ENCODE peak calls at places on chromosome 12, in five cellular contexts. One of them, this sample, is unnamed.

GRCh38 chr12:64110864-64111263 is 111.2 kb downstream of the KICS2 start:
- DNase-seq in uterus: no peak
- DNase-seq in PC-9: no peak
- DNase-seq in CD4-positive, alpha-beta memory T cell: no peak
- DNase-seq in RWPE1: no peak
- DNase-seq in this sample: no peak

GRCh38 chr12:116395381-116395780 is 117.9 kb upstream of the MED13L start:
- DNase-seq in uterus: no peak
- DNase-seq in PC-9: no peak
- DNase-seq in CD4-positive, alpha-beta memory T cell: no peak
- DNase-seq in RWPE1: no peak
- DNase-seq in this sample: no peak

GRCh38 chr12:15899282-15899870 is 11.8 kb upstream of the DERA start:
- DNase-seq in uterus: no peak
- DNase-seq in PC-9: peak
- DNase-seq in CD4-positive, alpha-beta memory T cell: no peak
- DNase-seq in RWPE1: peak
- DNase-seq in this sample: no peak

GRCh38 chr12:13234045-13234641 is 37.6 kb downstream of the EMP1 start:
- DNase-seq in uterus: peak
- DNase-seq in PC-9: no peak
- DNase-seq in CD4-positive, alpha-beta memory T cell: peak
- DNase-seq in RWPE1: peak
- DNase-seq in this sample: peak

GRCh38 chr12:74539765-74540526 is 2.3 kb downstream of the ATXN7L3B start:
- DNase-seq in uterus: no peak
- DNase-seq in PC-9: no peak
- DNase-seq in CD4-positive, alpha-beta memory T cell: no peak
- DNase-seq in RWPE1: no peak
- DNase-seq in this sample: no peak

GRCh38 chr12:61043838-61044237 is 1216.4 kb upstream of the USP15 start:
- DNase-seq in uterus: no peak
- DNase-seq in PC-9: no peak
- DNase-seq in CD4-positive, alpha-beta memory T cell: no peak
- DNase-seq in RWPE1: peak
- DNase-seq in this sample: no peak

GRCh38 chr12:116635487-116635886 is 76.3 kb downstream of the MAP1LC3B2 start:
- DNase-seq in uterus: no peak
- DNase-seq in PC-9: no peak
- DNase-seq in CD4-positive, alpha-beta memory T cell: no peak
- DNase-seq in RWPE1: no peak
- DNase-seq in this sample: no peak

GRCh38 chr12:102421801-102422583 is 58.4 kb downstream of the IGF1 start:
- DNase-seq in uterus: no peak
- DNase-seq in PC-9: no peak
- DNase-seq in CD4-positive, alpha-beta memory T cell: no peak
- DNase-seq in RWPE1: no peak
- DNase-seq in this sample: peak

GRCh38 chr12:79685068-79685467 is 5.7 kb downstream of the PAWR start:
- DNase-seq in uterus: no peak
- DNase-seq in PC-9: peak
- DNase-seq in CD4-positive, alpha-beta memory T cell: no peak
- DNase-seq in RWPE1: peak
- DNase-seq in this sample: no peak

GRCh38 chr12:75713434-75713833 is 202.0 kb upstream of the KRR1 start:
- DNase-seq in uterus: no peak
- DNase-seq in PC-9: no peak
- DNase-seq in CD4-positive, alpha-beta memory T cell: no peak
- DNase-seq in RWPE1: no peak
- DNase-seq in this sample: no peak
- H3K27ac ChIP-seq in uterus: no peak
- H3K27ac ChIP-seq in PC-9: peak
- H3K27ac ChIP-seq in CD4-positive, alpha-beta memory T cell: no peak
- H3K27ac ChIP-seq in RWPE1: no peak
- H3K27ac ChIP-seq in this sample: no peak

GRCh38 chr12:124463341-124463861 is 104.0 kb downstream of the NCOR2 start:
- DNase-seq in uterus: no peak
- DNase-seq in PC-9: no peak
- DNase-seq in CD4-positive, alpha-beta memory T cell: no peak
- DNase-seq in RWPE1: no peak
- DNase-seq in this sample: no peak
- H3K27ac ChIP-seq in uterus: no peak
- H3K27ac ChIP-seq in PC-9: no peak
- H3K27ac ChIP-seq in CD4-positive, alpha-beta memory T cell: no peak
- H3K27ac ChIP-seq in RWPE1: peak
- H3K27ac ChIP-seq in this sample: no peak

DNA sequence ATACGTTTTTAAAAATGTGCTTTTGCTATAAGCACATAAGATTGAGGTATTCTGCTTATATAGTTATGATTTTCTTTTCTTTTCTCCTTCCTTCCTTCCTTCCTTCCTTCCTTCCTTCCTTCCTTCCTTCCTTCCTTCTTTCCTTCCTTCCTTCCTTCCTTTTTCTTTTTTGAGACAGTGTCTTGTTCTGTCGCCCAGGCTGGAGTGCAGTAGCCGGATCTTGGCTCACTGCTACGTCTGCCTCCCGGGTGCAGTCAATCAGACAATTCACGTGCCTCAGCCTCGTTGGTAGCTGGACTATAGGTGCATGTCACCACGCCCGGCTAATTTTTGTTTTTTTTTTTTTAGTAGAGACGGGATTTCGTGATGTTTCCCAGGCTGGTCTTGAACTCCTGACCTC is 5.8 kb downstream of the CFAP54 start:
- DNase-seq in uterus: no peak
- DNase-seq in PC-9: no peak
- DNase-seq in CD4-positive, alpha-beta memory T cell: no peak
- DNase-seq in RWPE1: no peak
- DNase-seq in this sample: no peak
- H3K27ac ChIP-seq in uterus: peak
- H3K27ac ChIP-seq in PC-9: no peak
- H3K27ac ChIP-seq in CD4-positive, alpha-beta memory T cell: no peak
- H3K27ac ChIP-seq in RWPE1: no peak
- H3K27ac ChIP-seq in this sample: no peak

DNA sequence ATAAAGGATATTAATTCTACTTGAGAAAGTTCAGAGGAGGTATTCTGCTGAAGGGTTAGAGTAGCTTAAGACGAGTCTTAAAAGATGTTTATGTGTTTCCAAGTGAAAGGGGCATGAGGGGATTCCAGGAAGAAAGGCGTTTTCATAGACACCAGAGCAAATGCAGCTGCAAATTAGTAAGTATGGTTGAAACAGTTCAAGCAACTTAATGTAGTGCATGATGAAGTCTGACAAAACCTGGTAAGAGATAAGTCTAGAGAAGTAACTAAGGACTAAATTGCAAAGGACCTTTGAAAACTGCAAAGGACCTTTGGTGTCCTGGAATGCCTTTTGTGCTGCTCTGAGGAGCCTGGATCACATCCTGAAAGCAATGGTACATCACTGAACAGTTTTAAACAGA is 11.5 kb downstream of the LUM start:
- DNase-seq in uterus: no peak
- DNase-seq in PC-9: no peak
- DNase-seq in CD4-positive, alpha-beta memory T cell: no peak
- DNase-seq in RWPE1: no peak
- DNase-seq in this sample: peak
- H3K27ac ChIP-seq in uterus: peak
- H3K27ac ChIP-seq in PC-9: peak
- H3K27ac ChIP-seq in CD4-positive, alpha-beta memory T cell: no peak
- H3K27ac ChIP-seq in RWPE1: no peak
- H3K27ac ChIP-seq in this sample: peak

DNA sequence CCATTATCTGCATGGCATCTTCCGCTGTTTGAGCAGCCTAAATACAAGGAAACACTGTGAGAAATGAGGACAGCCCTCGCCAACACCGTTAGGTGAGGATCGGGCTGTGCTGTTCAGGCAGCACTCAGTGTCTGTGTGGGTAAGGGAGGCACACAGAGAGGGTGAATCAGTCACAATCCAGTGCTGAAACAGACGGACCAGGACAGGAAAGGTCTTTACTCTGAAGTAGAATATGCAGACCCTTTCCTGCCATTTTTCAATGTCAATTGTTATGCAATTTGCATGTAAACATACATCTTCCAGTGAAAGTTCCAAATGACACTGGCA is 53.0 kb upstream of the VPS33A start:
- DNase-seq in uterus: no peak
- DNase-seq in PC-9: no peak
- DNase-seq in CD4-positive, alpha-beta memory T cell: no peak
- DNase-seq in RWPE1: no peak
- DNase-seq in this sample: no peak
- H3K27ac ChIP-seq in uterus: peak
- H3K27ac ChIP-seq in PC-9: no peak
- H3K27ac ChIP-seq in CD4-positive, alpha-beta memory T cell: no peak
- H3K27ac ChIP-seq in RWPE1: no peak
- H3K27ac ChIP-seq in this sample: peak

GRCh38 chr12:106910202-106910601 is 45.5 kb upstream of the TMEM263 start:
- DNase-seq in uterus: no peak
- DNase-seq in PC-9: no peak
- DNase-seq in CD4-positive, alpha-beta memory T cell: no peak
- DNase-seq in RWPE1: no peak
- DNase-seq in this sample: no peak
- H3K27ac ChIP-seq in uterus: no peak
- H3K27ac ChIP-seq in PC-9: no peak
- H3K27ac ChIP-seq in CD4-positive, alpha-beta memory T cell: no peak
- H3K27ac ChIP-seq in RWPE1: no peak
- H3K27ac ChIP-seq in this sample: no peak

DNA sequence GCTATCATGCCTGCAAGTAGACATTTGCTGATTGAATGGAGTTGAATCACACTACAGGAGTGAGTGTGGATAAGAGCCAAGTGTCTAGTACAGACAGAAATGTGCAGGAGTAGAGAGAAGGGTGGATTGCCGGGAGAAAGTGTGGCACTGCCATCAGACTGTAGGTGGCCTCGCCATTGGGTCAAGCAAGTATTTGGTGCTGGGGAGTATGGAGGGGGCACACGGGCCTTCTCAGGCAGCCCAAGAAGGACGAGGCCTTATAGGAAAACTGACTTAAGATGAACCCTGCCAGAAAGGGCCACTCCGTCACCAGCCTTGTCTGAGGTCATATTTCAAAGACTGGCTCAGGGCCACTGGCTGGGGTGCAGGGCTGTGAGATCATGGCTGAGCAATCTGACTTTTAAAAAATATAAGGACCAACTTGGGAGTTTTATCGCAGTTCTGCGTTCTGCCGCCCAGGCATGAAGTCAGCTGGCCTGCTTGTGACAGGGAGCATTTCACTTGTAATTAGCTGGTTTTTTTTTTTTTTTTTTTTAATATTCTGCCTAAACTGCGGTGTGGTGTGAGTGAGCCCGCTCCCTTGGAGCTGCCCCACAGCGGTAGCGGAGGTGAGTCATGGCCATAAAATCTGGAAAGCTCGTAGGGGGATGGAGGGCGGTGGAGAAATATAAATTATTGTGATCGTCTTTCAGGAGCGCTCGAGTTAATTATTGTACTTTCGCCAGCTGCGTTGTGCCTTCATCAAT is 231.7 kb downstream of the C12orf75 start:
- DNase-seq in uterus: peak
- DNase-seq in PC-9: peak
- DNase-seq in CD4-positive, alpha-beta memory T cell: no peak
- DNase-seq in RWPE1: peak
- DNase-seq in this sample: peak
- H3K27ac ChIP-seq in uterus: peak
- H3K27ac ChIP-seq in PC-9: peak
- H3K27ac ChIP-seq in CD4-positive, alpha-beta memory T cell: no peak
- H3K27ac ChIP-seq in RWPE1: peak
- H3K27ac ChIP-seq in this sample: peak

GRCh38 chr12:120067901-120068300 is 48.7 kb downstream of the RAB35 start:
- DNase-seq in uterus: no peak
- DNase-seq in PC-9: no peak
- DNase-seq in CD4-positive, alpha-beta memory T cell: no peak
- DNase-seq in RWPE1: no peak
- DNase-seq in this sample: no peak

GRCh38 chr12:120066341-120066740 is 50.2 kb downstream of the RAB35 start:
- DNase-seq in uterus: no peak
- DNase-seq in PC-9: peak
- DNase-seq in CD4-positive, alpha-beta memory T cell: no peak
- DNase-seq in RWPE1: no peak
- DNase-seq in this sample: no peak

GRCh38 chr12:120065472-120065871 is 51.1 kb downstream of the RAB35 start:
- DNase-seq in uterus: no peak
- DNase-seq in PC-9: peak
- DNase-seq in CD4-positive, alpha-beta memory T cell: no peak
- DNase-seq in RWPE1: no peak
- DNase-seq in this sample: no peak

GRCh38 chr12:120069278-120069677 is 47.3 kb downstream of the RAB35 start:
- DNase-seq in uterus: no peak
- DNase-seq in PC-9: no peak
- DNase-seq in CD4-positive, alpha-beta memory T cell: no peak
- DNase-seq in RWPE1: no peak
- DNase-seq in this sample: no peak

GRCh38 chr12:120067084-120067869 is 49.3 kb downstream of the RAB35 start:
- DNase-seq in uterus: no peak
- DNase-seq in PC-9: no peak
- DNase-seq in CD4-positive, alpha-beta memory T cell: no peak
- DNase-seq in RWPE1: no peak
- DNase-seq in this sample: no peak
- H3K27ac ChIP-seq in uterus: no peak
- H3K27ac ChIP-seq in PC-9: no peak
- H3K27ac ChIP-seq in CD4-positive, alpha-beta memory T cell: no peak
- H3K27ac ChIP-seq in RWPE1: no peak
- H3K27ac ChIP-seq in this sample: no peak

GRCh38 chr12:121226399-121226798 is 16.5 kb downstream of the P2RX4 start:
- DNase-seq in uterus: no peak
- DNase-seq in PC-9: no peak
- DNase-seq in CD4-positive, alpha-beta memory T cell: no peak
- DNase-seq in RWPE1: no peak
- DNase-seq in this sample: no peak
- H3K27ac ChIP-seq in uterus: no peak
- H3K27ac ChIP-seq in PC-9: peak
- H3K27ac ChIP-seq in CD4-positive, alpha-beta memory T cell: no peak
- H3K27ac ChIP-seq in RWPE1: no peak
- H3K27ac ChIP-seq in this sample: no peak

GRCh38 chr12:106118-106561 is 39.6 kb downstream of the IQSEC3 start:
- DNase-seq in uterus: no peak
- DNase-seq in PC-9: no peak
- DNase-seq in CD4-positive, alpha-beta memory T cell: no peak
- DNase-seq in RWPE1: no peak
- DNase-seq in this sample: no peak
- H3K27ac ChIP-seq in uterus: no peak
- H3K27ac ChIP-seq in PC-9: no peak
- H3K27ac ChIP-seq in CD4-positive, alpha-beta memory T cell: no peak
- H3K27ac ChIP-seq in RWPE1: no peak
- H3K27ac ChIP-seq in this sample: no peak